ENCODE peak calls at places on chromosomes 16 and 17, in ten cellular contexts. J is HTR-8/SVneo; S is NCI-H2081 treated with DMSO at 0.1 percent for 48 hours; A is stimulated activated CD8-positive, alpha-beta memory T cell treated with anti-CD3 and anti-CD28 coated beads, Interleukin-7, amount 100 ng/mL, for 1 hour; P is myocyte; B is NCI-H1105 treated with DMSO at 0.1 percent for 48 hours; Y is kidney tubule cell; R is stimulated activated CD4-positive, alpha-beta T cell treated with anti-CD3 and anti-CD28 coated beads, Interleukin-12 subunit alpha, Interleukin-12 subunit beta, amount 100 ng/mL, for 4 hours; W is midbrain; L is sciatic nerve. T is an unnamed sample.

GRCh38 chr17:8153550-8153956 is 1.3 kb upstream of the PER1 start:
- DNase-seq in J (no peak), S (no peak), A (no peak), P (peak), B (no peak), Y (peak), R (peak), W (peak), L (peak), T (no peak)

GRCh38 chr17:4900231-4901107 is 1.1 kb downstream of the C17orf107 start:
- DNase-seq in J (no peak), S (no peak), A (no peak), P (no peak), B (no peak), Y (no peak), R (peak), W (no peak), L (peak), T (no peak)

GRCh38 chr16:14263011-14263410 is 191.9 kb downstream of the MRTFB start:
- DNase-seq in J (no peak), S (no peak), A (no peak), P (no peak), B (no peak), Y (no peak), R (no peak), W (peak), L (no peak), T (no peak)

GRCh38 chr16:77850637-77851330 is 62.4 kb downstream of the VAT1L start:
- DNase-seq in J (no peak), S (no peak), A (no peak), P (no peak), B (no peak), Y (no peak), R (no peak), W (no peak), L (no peak), T (no peak)

GRCh38 chr17:12316021-12316420 is 295.3 kb downstream of the MAP2K4 start:
- DNase-seq in J (no peak), S (no peak), A (no peak), P (no peak), B (no peak), Y (no peak), R (no peak), W (no peak), L (no peak), T (no peak)

GRCh38 chr16:80993293-80993691 is 13.4 kb downstream of the CMC2 start:
- DNase-seq in J (peak), S (no peak), A (no peak), P (peak), B (no peak), Y (peak), R (no peak), W (peak), L (no peak), T (no peak)

GRCh38 chr16:89332248-89333245 is 115.0 kb downstream of the ZNF778 start:
- DNase-seq in J (no peak), S (no peak), A (no peak), P (no peak), B (no peak), Y (no peak), R (no peak), W (no peak), L (no peak), T (no peak)

GRCh38 chr17:50304781-50305404 is 30.6 kb downstream of the TMEM92 start:
- DNase-seq in J (no peak), S (no peak), A (no peak), P (peak), B (no peak), Y (no peak), R (no peak), W (no peak), L (no peak), T (no peak)

GRCh38 chr16:67806428-67807147 is at the start of the genes RANBP10 and TSNAXIP1:
- DNase-seq in J (peak), S (peak), A (peak), P (peak), B (peak), Y (peak), R (peak), W (peak), L (peak), T (peak)

GRCh38 chr16:2487903-2488531 is 13.1 kb downstream of the TBC1D24 start:
- DNase-seq in J (no peak), S (no peak), A (no peak), P (no peak), B (no peak), Y (no peak), R (no peak), W (no peak), L (no peak), T (no peak)

GRCh38 chr16:70331588-70332358 is 14.9 kb upstream of the DDX19A start:
- DNase-seq in J (peak), S (no peak), A (peak), P (no peak), B (no peak), Y (no peak), R (no peak), W (peak), L (no peak), T (no peak)

T was measured in NCI-H1048.